ENCODE peak calls at places on chromosome 9, in nine cellular contexts. N is foreskin fibroblast, X is IMR-90, V is GM06990, L is H9, E is psoas muscle, K is dorsolateral prefrontal cortex, Q is epithelial cell of esophagus, T is endothelial cell. U is an unnamed sample.

GRCh38 chr9:90805006-90805993 is 3.7 kb downstream of the SYK start:
- DNase-seq in T (no peak), L (no peak), V (no peak), Q (no peak), N (no peak), K (no peak), X (no peak), E (no peak), U (no peak)

GRCh38 chr9:6833518-6834192 is 75.9 kb downstream of the KDM4C start:
- DNase-seq in X (peak), T (no peak), K (no peak), V (no peak), Q (peak), E (no peak), N (peak), L (no peak), U (peak)

GRCh38 chr9:12712532-12712931 is 19.3 kb downstream of the TYRP1 start:
- DNase-seq in V (no peak), N (no peak), L (no peak), T (no peak), E (no peak), X (no peak), Q (no peak), K (no peak), U (no peak)

GRCh38 chr9:136996361-136997281 is at the start of gene CLIC3:
- DNase-seq in V (peak), X (no peak), K (no peak), T (no peak), N (peak), Q (peak), E (no peak), L (peak), U (no peak)

GRCh38 chr9:5186416-5187169 is 1.2 kb upstream of the INSL6 start:
- DNase-seq in N (peak), X (peak), E (no peak), V (no peak), L (peak), T (peak), Q (peak), K (peak), U (peak)

GRCh38 chr9:79134654-79135053 is 437.1 kb upstream of the TLE4 start:
- DNase-seq in X (peak), Q (peak), V (no peak), L (peak), T (peak), N (peak), K (no peak), E (no peak), U (peak)

GRCh38 chr9:35107337-35108290 is 4.7 kb upstream of the STOML2 start:
- DNase-seq in K (no peak), L (no peak), Q (no peak), X (no peak), E (no peak), T (no peak), N (no peak), V (no peak), U (no peak)

GRCh38 chr9:35673132-35673997 is at the start of gene CA9:
- DNase-seq in V (no peak), T (no peak), K (no peak), E (peak), X (no peak), N (peak), Q (peak), L (no peak), U (no peak)

GRCh38 chr9:114516913-114517312 is 11.6 kb upstream of the WHRN start:
- DNase-seq in T (no peak), L (no peak), X (peak), V (no peak), N (peak), Q (peak), E (no peak), K (no peak), U (peak)

GRCh38 chr9:673264-673965 is 168.1 kb upstream of the DMRT1 start:
- DNase-seq in N (peak), V (no peak), X (no peak), L (no peak), Q (peak), K (no peak), E (no peak), T (no peak), U (no peak)

GRCh38 chr9:70133253-70134208 is 89.9 kb downstream of the MAMDC2 start:
- DNase-seq in Q (peak), X (no peak), L (no peak), V (no peak), T (no peak), K (no peak), N (peak), E (no peak), U (peak)

GRCh38 chr9:123375725-123376132 is 19.7 kb downstream of the CRB2 start:
- DNase-seq in E (no peak), T (no peak), Q (no peak), V (no peak), X (no peak), L (no peak), K (no peak), N (no peak), U (peak)

GRCh38 chr9:110255417-110256141 is 728 bp downstream of the TXN start:
- DNase-seq in V (peak), Q (peak), E (peak), N (peak), L (peak), X (peak), K (no peak), T (peak), U (peak)

GRCh38 chr9:4832786-4833579 is 40.2 kb downstream of the RCL1 start:
- DNase-seq in Q (peak), L (no peak), V (no peak), N (peak), T (no peak), K (no peak), E (no peak), X (peak), U (peak)

GRCh38 chr9:124860582-124861341 is 995 bp downstream of the RPL35 start:
- DNase-seq in N (peak), L (no peak), T (no peak), K (no peak), Q (no peak), X (no peak), E (no peak), V (no peak), U (no peak)

GRCh38 chr9:103104101-103104500 is 109.0 kb downstream of the CYLC2 start:
- DNase-seq in E (no peak), V (no peak), X (no peak), L (no peak), T (no peak), K (no peak), Q (no peak), N (no peak), U (no peak)

GRCh38 chr9:129895376-129896268 is 60.4 kb downstream of the USP20 start:
- DNase-seq in X (no peak), T (no peak), E (no peak), L (no peak), K (no peak), N (no peak), Q (no peak), V (no peak), U (no peak)

GRCh38 chr9:85741112-85741874 is 461 bp downstream of the AGTPBP1 start:
- DNase-seq in Q (peak), T (peak), E (peak), N (no peak), V (no peak), L (peak), K (no peak), X (peak), U (no peak)

GRCh38 chr9:93290495-93291434 is 106.8 kb downstream of the WNK2 start:
- DNase-seq in V (no peak), T (no peak), K (no peak), X (no peak), L (peak), E (no peak), Q (no peak), N (no peak), U (no peak)

GRCh38 chr9:95505676-95506437 is 10.9 kb downstream of the PTCH1 start:
- DNase-seq in K (no peak), L (peak), N (peak), T (peak), Q (peak), X (peak), V (peak), E (peak), U (peak)

GRCh38 chr9:22240619-22241018 is 206.0 kb upstream of the DMRTA1 start:
- DNase-seq in K (no peak), N (peak), E (no peak), Q (peak), X (peak), V (no peak), L (no peak), T (no peak), U (peak)

GRCh38 chr9:98811051-98811650 is 3.7 kb downstream of the GALNT12 start:
- DNase-seq in X (peak), V (no peak), Q (peak), T (no peak), N (peak), L (no peak), K (no peak), E (no peak), U (peak)

GRCh38 chr9:121883281-121884056 is 209.6 kb downstream of the TTLL11 start:
- DNase-seq in N (no peak), T (no peak), E (no peak), X (peak), K (no peak), Q (peak), V (no peak), L (no peak), U (no peak)

GRCh38 chr9:93318441-93318840 is 133.0 kb upstream of the FAM120A start:
- DNase-seq in E (no peak), V (no peak), N (no peak), L (no peak), Q (no peak), K (no peak), T (no peak), X (no peak), U (no peak)

GRCh38 chr9:124855944-124856773 is 2.9 kb downstream of the WDR38 start:
- DNase-seq in T (peak), X (no peak), V (peak), E (no peak), L (peak), N (peak), K (no peak), Q (peak), U (no peak)

GRCh38 chr9:3074247-3074646 is 230.4 kb upstream of the PUM3 start:
- DNase-seq in E (no peak), T (no peak), N (no peak), V (no peak), L (no peak), X (no peak), Q (peak), K (no peak), U (no peak)

GRCh38 chr9:106921341-106921899 is 58.5 kb downstream of the ZNF462 start:
- DNase-seq in N (peak), K (no peak), Q (peak), X (peak), V (no peak), E (no peak), T (no peak), L (no peak), U (peak)

GRCh38 chr9:70034292-70034711 is 9.3 kb upstream of the MAMDC2 start:
- DNase-seq in N (no peak), L (no peak), X (peak), K (no peak), T (no peak), Q (peak), E (no peak), V (no peak), U (no peak)

GRCh38 chr9:110256142-110256391 is 240 bp downstream of the TXN start:
- DNase-seq in K (no peak), E (no peak), L (no peak), Q (no peak), V (no peak), X (no peak), N (no peak), T (no peak), U (no peak)

GRCh38 chr9:127525426-127526188 is 74.3 kb downstream of the LRSAM1 start:
- DNase-seq in E (no peak), Q (peak), K (no peak), L (no peak), T (no peak), X (peak), N (peak), V (no peak), U (peak)
- TF ChIP-seq CTCF in E (peak), Q (peak), K (no peak), L (peak), T (peak), X (peak), N (peak), V (peak), U (peak)

DNA sequence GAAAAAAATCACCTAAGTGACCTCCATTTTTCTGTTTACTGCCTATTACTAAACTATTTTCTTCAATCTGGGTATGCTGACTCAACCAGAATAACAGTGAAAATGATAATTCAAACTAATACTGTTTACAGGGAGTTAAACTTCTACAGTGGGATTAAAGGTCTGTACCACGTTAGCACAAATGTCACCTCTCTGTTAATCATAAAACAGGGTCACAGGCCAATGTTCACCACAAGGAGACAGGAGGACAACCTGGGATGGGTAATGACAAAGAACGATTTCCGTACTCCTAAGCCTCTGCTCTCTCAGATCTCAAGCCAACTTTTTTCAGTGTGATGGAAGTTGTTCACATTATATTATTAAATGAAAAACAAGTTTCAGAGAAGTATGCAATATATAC is 2.3 kb downstream of the ALDOB start:
- DNase-seq in Q (no peak), K (no peak), V (no peak), N (no peak), X (no peak), E (no peak), T (no peak), L (no peak), U (no peak)
- TF ChIP-seq CTCF in Q (no peak), K (no peak), V (no peak), N (no peak), X (no peak), E (no peak), T (no peak), L (no peak), U (no peak)

GRCh38 chr9:89603629-89604462 is 966 bp upstream of the GADD45G start:
- DNase-seq in K (peak), X (peak), L (peak), E (peak), V (peak), N (peak), T (peak), Q (peak), U (peak)

GRCh38 chr9:89601856-89602562 is 2.8 kb upstream of the GADD45G start:
- DNase-seq in N (no peak), E (no peak), X (no peak), L (peak), K (peak), T (no peak), Q (no peak), V (no peak), U (no peak)

GRCh38 chr9:89601306-89601705 is 3.5 kb upstream of the GADD45G start:
- DNase-seq in X (no peak), L (peak), T (no peak), K (no peak), E (no peak), N (no peak), Q (no peak), V (no peak), U (no peak)

GRCh38 chr9:89604463-89605180 is at the start of gene GADD45G:
- DNase-seq in E (peak), X (peak), V (peak), N (peak), T (peak), Q (peak), L (peak), K (peak), U (peak)

DNA sequence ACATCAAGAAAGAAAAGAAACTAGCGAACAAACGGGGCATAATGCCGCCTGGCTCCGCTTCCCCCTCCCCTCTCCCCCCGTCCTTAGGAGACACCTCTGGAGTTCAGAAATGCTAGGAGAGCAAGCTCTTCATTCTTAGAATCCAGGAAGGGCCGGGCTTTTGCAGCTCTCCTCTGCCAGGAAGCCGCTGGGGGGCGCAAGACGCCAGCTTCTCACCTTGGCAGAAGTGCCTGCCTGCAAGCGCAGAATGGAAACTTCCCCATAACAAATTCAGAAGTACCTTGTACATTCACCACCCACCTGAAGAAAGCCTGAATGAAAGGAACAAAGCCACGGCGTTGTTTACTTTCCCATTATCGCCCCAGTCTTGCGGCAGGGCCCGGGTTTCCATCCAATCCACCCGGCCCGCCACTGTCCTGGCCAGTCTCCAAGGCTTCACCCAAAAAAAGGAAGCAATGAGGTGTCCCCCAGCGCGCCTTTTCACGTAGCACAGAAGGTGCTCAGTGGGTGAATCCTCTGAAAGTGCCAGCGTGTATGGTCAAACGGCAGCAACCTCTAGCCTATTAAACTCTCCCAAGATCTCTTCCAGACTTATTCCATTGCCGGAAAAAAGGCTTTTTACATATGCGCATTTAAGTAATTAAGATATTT is 1.7 kb upstream of the GADD45G start:
- DNase-seq in V (peak), X (peak), T (peak), E (peak), L (peak), K (peak), Q (peak), N (peak), U (peak)
- TF ChIP-seq CTCF in V (peak), X (peak), T (peak), E (peak), L (peak), K (peak), Q (peak), N (peak), U (peak)

DNA sequence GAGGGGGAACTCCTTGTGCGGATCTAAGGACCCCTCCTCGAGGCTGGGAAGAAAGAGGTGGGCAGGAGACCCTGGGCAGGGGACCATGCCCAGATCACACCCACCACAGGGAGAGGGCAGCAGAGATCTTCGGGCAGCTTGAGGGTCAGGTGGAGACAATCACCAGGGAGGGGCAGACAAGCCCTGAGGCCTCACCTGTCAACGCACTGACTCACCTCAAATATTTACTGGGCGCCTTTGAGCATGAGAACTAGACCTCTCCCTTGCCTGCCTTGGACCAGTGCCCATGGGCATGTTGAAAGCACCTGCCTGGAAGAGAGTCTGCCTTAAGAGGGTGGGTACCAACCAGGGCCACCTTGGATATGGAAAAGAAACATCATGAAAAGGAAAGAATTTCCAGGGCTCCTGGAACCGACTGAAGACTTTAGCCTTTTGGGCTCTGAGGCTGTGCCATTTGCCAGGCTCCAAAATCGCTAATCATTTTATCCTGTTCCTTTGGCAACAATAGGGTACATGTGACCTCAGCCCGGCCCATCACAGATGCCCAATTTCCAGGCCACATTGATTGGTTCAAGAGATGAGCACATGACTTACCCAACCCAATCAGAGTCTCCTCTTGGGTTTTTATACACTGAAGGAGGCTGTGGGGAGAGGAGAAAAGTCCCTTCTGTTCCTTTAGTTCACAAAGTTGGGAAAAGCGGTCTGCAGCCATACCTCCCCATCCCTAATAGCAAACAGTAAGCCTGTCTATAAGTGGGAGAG is 10.4 kb upstream of the SPINK4 start:
- DNase-seq in L (peak), V (no peak), N (no peak), Q (peak), T (no peak), K (no peak), X (no peak), E (no peak), U (no peak)
- TF ChIP-seq CTCF in L (peak), V (no peak), N (no peak), Q (peak), T (no peak), K (no peak), X (peak), E (peak), U (no peak)

DNA sequence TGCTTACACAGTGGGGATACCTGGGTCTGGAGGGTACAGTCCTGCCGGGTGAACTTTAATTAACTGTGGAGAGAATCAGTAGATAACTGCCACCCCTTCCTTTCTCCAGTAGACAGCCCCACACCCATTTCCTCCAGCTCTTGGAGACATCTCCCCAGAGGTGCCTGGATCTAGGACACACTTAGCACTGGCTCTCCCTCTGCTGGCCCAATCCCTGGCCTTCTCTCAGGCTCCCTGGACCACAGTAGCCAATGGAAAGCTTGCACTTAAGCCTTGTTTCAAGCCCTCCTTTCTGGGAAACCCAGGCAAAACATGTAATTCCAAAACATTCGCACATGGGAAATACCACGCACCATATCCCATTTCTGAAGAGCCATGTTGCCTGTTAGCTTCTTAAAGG is 169.2 kb upstream of the GAS1 start:
- DNase-seq in Q (no peak), E (no peak), V (no peak), K (no peak), L (no peak), X (no peak), T (no peak), N (no peak), U (no peak)
- TF ChIP-seq CTCF in Q (no peak), E (no peak), V (no peak), K (no peak), L (no peak), X (no peak), T (no peak), N (no peak), U (no peak)